ENCODE peak calls at places on chromosomes 3 and 15, in five cellular contexts. F, B, G, V and R are unnamed samples.

GRCh38 chr3:11907667-11908660 is 61.3 kb upstream of the TAMM41 start:
- DNase-seq in B (no peak), V (no peak), F (no peak), G (no peak), R (no peak)

GRCh38 chr15:82812994-82813393 is 3.6 kb downstream of the WHAMM start:
- DNase-seq in F (no peak), B (no peak), V (no peak), G (no peak), R (no peak)

GRCh38 chr3:150278843-150279341 is 129.2 kb upstream of the TSC22D2 start:
- DNase-seq in F (no peak), B (no peak), V (no peak), G (no peak), R (no peak)

GRCh38 chr3:59812778-59813558 is 763.1 kb upstream of the CFAP20DC start:
- DNase-seq in F (no peak), B (no peak), G (no peak), V (no peak), R (no peak)

GRCh38 chr15:57297163-57297593 is 79.1 kb upstream of the CGNL1 start:
- DNase-seq in B (no peak), G (no peak), V (no peak), F (no peak), R (no peak)

GRCh38 chr15:26148461-26148860 is 285.3 kb upstream of the ATP10A start:
- DNase-seq in G (no peak), F (no peak), V (no peak), B (no peak), R (no peak)

GRCh38 chr3:197501879-197502620 is 53.7 kb downstream of the BDH1 start:
- DNase-seq in F (peak), V (no peak), G (no peak), B (peak), R (peak)

GRCh38 chr3:86923071-86923476 is 67.9 kb downstream of the VGLL3 start:
- DNase-seq in V (no peak), F (no peak), B (no peak), G (no peak), R (no peak)